ENCODE peak calls at places on chromosomes 13 and 19, in five cellular contexts. M is astrocyte of the cerebellum, Z is GM13976, W is epithelial cell of esophagus, Y is HL-60. T is an unnamed sample.

GRCh38 chr19:12788682-12789097 is 2.6 kb upstream of the JUNB start:
- DNase-seq in M (no peak), Z (peak), W (peak), Y (no peak), T (no peak)

GRCh38 chr13:73809561-73809960 is 324.6 kb downstream of the KLF12 start:
- DNase-seq in M (peak), Z (no peak), W (peak), Y (no peak), T (no peak)

GRCh38 chr19:2636897-2637683 is 65.4 kb downstream of the GNG7 start:
- DNase-seq in M (no peak), Z (peak), W (peak), Y (no peak), T (peak)

GRCh38 chr13:110771194-110771593 is 57.7 kb downstream of the ING1 start:
- DNase-seq in M (no peak), Z (no peak), W (no peak), Y (no peak), T (no peak)

GRCh38 chr19:366951-367350 is 22.4 kb upstream of the MIER2 start:
- DNase-seq in M (no peak), Z (no peak), W (no peak), Y (no peak), T (no peak)

GRCh38 chr13:43831088-43831487 is 44.3 kb upstream of the ENOX1 start:
- DNase-seq in M (no peak), Z (no peak), W (peak), Y (no peak), T (no peak)

GRCh38 chr13:97367427-97367826 is 66.5 kb upstream of the RAP2A start:
- DNase-seq in M (peak), Z (no peak), W (peak), Y (no peak), T (no peak)

GRCh38 chr19:45404557-45405434 is at the start of gene PPP1R13L:
- DNase-seq in M (peak), Z (peak), W (peak), Y (no peak), T (peak)

GRCh38 chr19:10575011-10575716 is 6.4 kb upstream of the CDKN2D start:
- DNase-seq in M (no peak), Z (no peak), W (no peak), Y (no peak), T (no peak)

GRCh38 chr19:19650331-19650730 is 6.9 kb upstream of the GMIP start:
- DNase-seq in M (no peak), Z (no peak), W (no peak), Y (no peak), T (peak)

GRCh38 chr19:36973844-36974195 is 57.7 kb downstream of the ZNF568 start:
- DNase-seq in M (no peak), Z (no peak), W (no peak), Y (no peak), T (no peak)

GRCh38 chr19:36972594-36972993 is 56.5 kb downstream of the ZNF568 start:
- DNase-seq in M (no peak), Z (no peak), W (no peak), Y (no peak), T (no peak)

DNA sequence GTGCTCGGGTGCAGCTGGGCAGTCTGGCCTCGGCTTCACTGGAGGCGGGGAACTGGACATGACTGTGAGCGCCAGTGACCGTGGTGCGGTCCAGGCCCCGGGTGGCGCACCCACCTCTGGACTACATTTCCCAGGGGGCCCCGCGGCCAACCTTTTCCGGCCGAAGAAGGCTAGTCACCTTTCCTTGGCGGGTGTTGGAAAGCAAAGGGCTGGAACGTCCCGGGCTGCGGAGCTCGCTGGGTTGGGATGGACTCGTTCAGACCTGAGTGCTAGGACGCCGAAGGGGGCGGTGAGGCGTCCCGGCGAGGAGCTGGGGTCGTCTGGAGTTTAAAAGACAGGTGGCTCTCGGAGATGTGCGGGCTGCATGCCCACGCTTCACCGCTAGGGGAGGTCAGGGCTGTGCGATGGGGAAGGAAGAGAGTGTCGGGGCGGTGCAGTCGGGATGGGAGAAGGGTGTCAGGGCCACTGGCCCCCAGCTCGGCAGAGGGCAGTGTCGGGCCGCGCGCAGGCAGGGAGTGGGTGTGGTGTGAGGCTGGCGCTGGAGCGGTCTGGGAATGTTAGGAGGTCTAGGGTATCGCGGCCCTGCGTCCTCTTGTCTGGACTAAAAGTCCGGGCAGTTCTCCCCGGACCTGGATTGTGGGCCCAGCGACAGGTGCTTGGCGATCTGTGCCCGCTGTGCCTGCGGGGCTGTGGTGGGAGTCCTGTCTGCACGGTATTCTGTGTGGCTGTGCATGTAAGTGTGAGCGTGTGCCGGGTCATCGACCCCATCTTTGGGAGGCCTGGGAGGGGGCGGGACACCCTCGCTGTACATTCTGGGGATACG is 57.1 kb downstream of the ZNF568 start:
- DNase-seq in M (peak), Z (peak), W (peak), Y (peak), T (peak)
- TF ChIP-seq CTCF in M (peak), Z (peak), W (peak), Y (peak), T (peak)

DNA sequence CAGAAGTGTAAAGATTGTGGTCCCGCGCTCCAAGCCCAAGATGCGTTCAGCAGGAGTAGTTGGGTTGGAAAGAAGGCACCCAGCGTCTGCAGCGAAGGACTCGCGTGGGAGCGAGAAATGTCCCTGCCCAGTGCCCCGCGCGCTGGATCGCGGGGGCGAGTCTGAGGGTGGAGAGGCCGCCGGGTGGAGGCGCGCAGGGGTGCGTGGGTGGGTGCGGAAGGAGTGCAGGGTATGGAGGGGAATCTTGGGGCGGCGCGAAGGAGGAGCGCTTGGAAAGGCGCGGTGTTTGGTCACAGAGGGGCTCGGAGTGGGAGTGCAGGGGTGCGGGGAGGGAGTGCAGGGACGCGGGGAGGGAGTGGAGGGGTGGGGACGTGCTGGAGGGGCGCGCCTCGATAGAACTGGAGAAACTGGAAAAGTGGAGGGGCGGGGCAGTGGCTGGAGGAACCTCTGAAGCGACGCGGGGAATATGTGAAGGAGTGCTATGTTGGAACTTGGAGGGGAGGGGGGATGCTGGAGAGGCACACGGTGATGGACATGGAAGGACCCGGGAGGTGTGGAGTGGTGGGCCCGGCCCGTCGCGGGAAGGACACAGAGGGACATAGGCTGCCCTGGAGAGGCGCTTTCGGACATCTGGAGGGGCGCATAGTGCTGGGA is 21.1 kb upstream of the SGCG start:
- DNase-seq in M (no peak), Z (peak), W (peak), Y (no peak), T (no peak)
- TF ChIP-seq CTCF in M (no peak), Z (no peak), W (no peak), Y (no peak), T (no peak)

DNA sequence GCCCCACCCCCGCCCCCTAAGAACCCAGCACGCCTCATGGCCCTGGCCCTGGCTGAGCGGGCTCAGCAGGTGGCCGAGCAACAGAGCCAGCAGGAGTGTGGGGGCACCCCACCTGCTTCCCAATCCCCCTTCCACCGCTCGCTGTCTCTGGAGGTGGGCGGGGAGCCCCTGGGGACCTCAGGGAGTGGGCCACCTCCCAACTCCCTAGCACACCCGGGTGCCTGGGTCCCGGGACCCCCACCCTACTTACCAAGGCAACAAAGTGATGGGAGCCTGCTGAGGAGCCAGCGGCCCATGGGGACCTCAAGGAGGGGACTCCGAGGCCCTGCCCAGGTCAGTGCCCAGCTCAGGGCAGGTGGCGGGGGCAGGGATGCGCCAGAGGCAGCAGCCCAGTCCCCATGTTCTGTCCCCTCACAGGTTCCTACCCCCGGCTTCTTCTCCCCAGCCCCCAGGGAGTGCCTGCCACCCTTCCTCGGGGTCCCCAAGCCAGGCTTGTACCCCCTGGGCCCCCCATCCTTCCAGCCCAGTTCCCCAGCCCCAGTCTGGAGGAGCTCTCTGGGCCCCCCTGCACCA is 11.9 kb downstream of the ARHGAP33 start:
- DNase-seq in M (no peak), Z (no peak), W (no peak), Y (no peak), T (no peak)
- TF ChIP-seq CTCF in M (no peak), Z (no peak), W (no peak), Y (no peak), T (no peak)

GRCh38 chr13:65499251-65499650 is 1730.9 kb downstream of the PCDH9 start:
- DNase-seq in M (no peak), Z (no peak), W (no peak), Y (no peak), T (no peak)
- TF ChIP-seq CTCF in M (no peak), Z (no peak), W (no peak), Y (no peak), T (no peak)

GRCh38 chr13:99029576-99029975 is 51.7 kb upstream of the DOCK9 start:
- DNase-seq in M (no peak), Z (no peak), W (no peak), Y (no peak), T (no peak)

GRCh38 chr13:99027661-99028425 is 50.0 kb upstream of the DOCK9 start:
- DNase-seq in M (no peak), Z (no peak), W (no peak), Y (no peak), T (no peak)

GRCh38 chr13:99031725-99032298 is 53.9 kb upstream of the DOCK9 start:
- DNase-seq in M (no peak), Z (no peak), W (peak), Y (no peak), T (no peak)

GRCh38 chr13:99027260-99027659 is 49.4 kb upstream of the DOCK9 start:
- DNase-seq in M (no peak), Z (no peak), W (no peak), Y (no peak), T (no peak)

GRCh38 chr13:99028890-99029289 is 51.0 kb upstream of the DOCK9 start:
- DNase-seq in M (no peak), Z (no peak), W (no peak), Y (no peak), T (no peak)
- TF ChIP-seq CTCF in M (no peak), Z (peak), W (peak), Y (peak), T (peak)

DNA sequence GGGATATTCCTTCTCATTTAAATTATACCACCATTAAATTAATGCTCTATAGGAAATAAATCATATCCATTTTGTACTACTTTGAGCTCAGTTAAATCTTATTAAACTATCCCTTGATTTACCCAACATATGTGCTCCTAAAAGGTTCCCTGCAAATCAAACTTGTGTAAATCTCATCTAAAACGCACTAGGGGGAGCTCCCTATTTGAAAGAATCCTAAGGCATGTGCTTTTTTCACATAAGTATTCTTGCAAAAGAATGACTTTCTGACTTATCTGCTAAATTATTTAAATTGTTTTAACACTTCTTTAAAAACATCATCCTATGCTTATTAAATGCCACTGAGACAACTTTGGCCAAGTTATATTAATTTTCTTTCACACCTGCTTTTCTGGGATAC is 7.9 kb downstream of the INTS6 start:
- DNase-seq in M (no peak), Z (no peak), W (peak), Y (no peak), T (no peak)
- TF ChIP-seq CTCF in M (peak), Z (no peak), W (peak), Y (no peak), T (peak)

GRCh38 chr13:41658057-41658642 is 200.8 kb downstream of the RGCC start:
- DNase-seq in M (peak), Z (no peak), W (peak), Y (no peak), T (no peak)
- TF ChIP-seq CTCF in M (no peak), Z (no peak), W (no peak), Y (no peak), T (no peak)

GRCh38 chr19:53812335-53812734 is 11.8 kb downstream of the NLRP12 start:
- DNase-seq in M (no peak), Z (no peak), W (no peak), Y (no peak), T (no peak)
- TF ChIP-seq CTCF in M (peak), Z (no peak), W (no peak), Y (peak), T (peak)

DNA sequence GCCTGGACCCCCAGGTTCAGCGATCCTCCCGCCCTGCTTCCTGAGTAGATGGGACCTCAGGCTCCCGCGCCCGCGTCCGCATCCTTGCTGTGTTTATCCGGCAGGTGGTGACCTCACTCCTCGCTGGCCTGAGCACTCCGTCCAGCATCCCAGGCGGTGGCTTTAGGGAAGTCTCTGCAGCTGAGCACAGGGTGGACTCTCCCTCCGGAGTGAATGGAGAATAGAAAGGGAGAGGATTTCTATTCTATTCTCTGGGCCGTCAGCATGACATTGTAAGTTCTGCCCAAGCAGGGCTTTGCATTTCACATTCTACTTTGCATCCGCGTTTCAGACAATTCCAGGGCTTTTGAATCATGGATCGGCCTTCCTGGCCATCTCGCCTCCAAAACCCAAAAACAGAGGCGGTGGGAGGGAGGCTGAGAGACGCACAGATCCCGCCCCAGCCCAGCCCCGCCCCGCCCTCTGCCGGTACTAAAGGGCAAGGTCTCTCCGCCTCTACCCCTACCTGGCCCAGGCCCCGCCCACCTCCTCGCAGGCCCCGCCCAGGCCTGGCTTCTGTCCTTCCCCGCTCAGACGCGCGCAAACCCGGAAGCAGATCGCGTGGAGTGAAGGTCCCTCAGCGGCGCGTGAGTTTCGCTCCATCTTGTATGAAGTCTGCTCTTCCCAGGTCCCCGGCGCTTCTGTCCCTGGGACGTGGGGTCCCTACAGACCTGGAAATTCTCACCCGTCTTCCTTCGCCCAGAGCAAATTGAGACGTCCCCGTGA is at the start of gene ZNF525:
- DNase-seq in M (peak), Z (peak), W (peak), Y (no peak), T (peak)
- TF ChIP-seq CTCF in M (peak), Z (no peak), W (peak), Y (no peak), T (no peak)

T was measured in D721Med.